ENCODE peak calls at places on chromosomes 3 and 15, in six cellular contexts. W, C, A, N, F and P are unnamed samples.

GRCh38 chr15:100723323-100723801 is 121.0 kb downstream of the ASB7 start:
- DNase-seq in W (no peak), C (no peak), A (peak), N (no peak), F (no peak), P (no peak)

GRCh38 chr3:13537926-13538325 is 11.0 kb upstream of the FBLN2 start:
- DNase-seq in W (no peak), C (no peak), A (peak), N (no peak), F (no peak), P (no peak)

GRCh38 chr3:197154-197855 is 742 bp downstream of the CHL1 start:
- DNase-seq in W (no peak), C (no peak), A (no peak), N (no peak), F (peak), P (peak)

GRCh38 chr3:138124689-138125420 is 7.3 kb downstream of the A4GNT start:
- DNase-seq in W (no peak), C (no peak), A (no peak), N (no peak), F (no peak), P (no peak)

GRCh38 chr3:136249593-136250225 is 431 bp upstream of the PCCB start:
- DNase-seq in W (no peak), C (no peak), A (no peak), N (no peak), F (no peak), P (no peak)

GRCh38 chr3:38004415-38005075 is 14.0 kb downstream of the VILL start:
- DNase-seq in W (peak), C (no peak), A (peak), N (peak), F (peak), P (peak)

GRCh38 chr3:99875573-99875924 is 57.9 kb downstream of the CMSS1 start:
- DNase-seq in W (peak), C (no peak), A (no peak), N (peak), F (no peak), P (peak)

GRCh38 chr3:31875437-31875836 is 105.6 kb downstream of the OSBPL10 start:
- DNase-seq in W (no peak), C (no peak), A (no peak), N (no peak), F (no peak), P (no peak)

GRCh38 chr3:151386063-151386462 is 1.5 kb upstream of the P2RY12 start:
- DNase-seq in W (no peak), C (no peak), A (no peak), N (no peak), F (no peak), P (no peak)

GRCh38 chr3:56976666-56977560 is 83.6 kb upstream of the SPATA12 start:
- DNase-seq in W (no peak), C (no peak), A (no peak), N (no peak), F (no peak), P (peak)

GRCh38 chr3:82506204-82506603 is 744.8 kb upstream of the GBE1 start:
- DNase-seq in W (no peak), C (no peak), A (no peak), N (no peak), F (no peak), P (no peak)

GRCh38 chr3:63351159-63352007 is 73.3 kb downstream of the SYNPR start:
- DNase-seq in W (peak), C (peak), A (peak), N (peak), F (no peak), P (peak)

GRCh38 chr15:33565099-33565498 is 254.3 kb downstream of the RYR3 start:
- DNase-seq in W (no peak), C (no peak), A (no peak), N (no peak), F (no peak), P (no peak)

GRCh38 chr3:123194552-123194951 is 7.2 kb upstream of the SEC22A start:
- DNase-seq in W (peak), C (no peak), A (peak), N (peak), F (peak), P (peak)

GRCh38 chr15:66876423-66876730 is 174.3 kb downstream of the SMAD6 start:
- DNase-seq in W (no peak), C (no peak), A (no peak), N (peak), F (no peak), P (no peak)

GRCh38 chr3:46410669-46411068 is 3.6 kb downstream of the CCRL2 start:
- DNase-seq in W (no peak), C (no peak), A (no peak), N (no peak), F (no peak), P (no peak)

GRCh38 chr3:46409735-46410489 is 2.9 kb downstream of the CCRL2 start:
- DNase-seq in W (no peak), C (no peak), A (no peak), N (no peak), F (no peak), P (no peak)

GRCh38 chr3:46407976-46408375 is 917 bp downstream of the CCRL2 start:
- DNase-seq in W (no peak), C (no peak), A (no peak), N (no peak), F (no peak), P (no peak)

GRCh38 chr3:46406786-46407611 is at the start of the genes CCR5AS and CCRL2:
- DNase-seq in W (no peak), C (no peak), A (no peak), N (peak), F (no peak), P (no peak)

DNA sequence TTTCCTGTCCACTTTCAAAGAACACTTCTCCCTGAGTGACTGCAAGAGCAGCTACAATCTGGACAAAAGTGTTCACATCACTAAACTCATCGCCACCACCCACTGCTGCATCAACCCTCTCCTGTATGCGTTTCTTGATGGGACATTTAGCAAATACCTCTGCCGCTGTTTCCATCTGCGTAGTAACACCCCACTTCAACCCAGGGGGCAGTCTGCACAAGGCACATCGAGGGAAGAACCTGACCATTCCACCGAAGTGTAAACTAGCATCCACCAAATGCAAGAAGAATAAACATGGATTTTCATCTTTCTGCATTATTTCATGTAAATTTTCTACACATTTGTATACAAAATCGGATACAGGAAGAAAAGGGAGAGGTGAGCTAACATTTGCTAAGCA is 1.8 kb downstream of the CCRL2 start:
- DNase-seq in W (no peak), C (no peak), A (no peak), N (peak), F (no peak), P (no peak)
- TF ChIP-seq JUND in W (no peak), C (no peak), A (no peak), N (no peak), F (no peak), P (no peak)

DNA sequence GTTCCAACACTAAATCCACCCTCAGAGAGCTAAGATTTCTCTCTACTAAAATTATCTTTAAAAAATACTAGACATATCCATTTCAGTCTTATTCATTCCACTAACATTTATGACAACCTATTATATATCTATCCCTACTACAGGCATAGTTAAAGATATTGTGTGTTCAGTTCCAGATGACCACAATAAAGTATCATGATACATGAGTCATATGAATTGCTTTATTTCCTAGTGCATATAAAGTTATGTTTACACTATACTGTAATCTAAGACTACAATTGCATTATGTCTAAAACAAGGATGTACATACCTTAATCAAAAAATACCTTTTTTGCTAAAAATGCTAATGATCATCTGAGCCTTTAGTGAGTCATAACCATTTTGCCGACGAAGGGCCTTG is 19.4 kb downstream of the SHOX2 start:
- DNase-seq in W (no peak), C (no peak), A (no peak), N (no peak), F (no peak), P (no peak)
- H3K4me2 ChIP-seq in W (no peak), C (no peak), A (no peak), N (no peak), F (no peak), P (no peak)

GRCh38 chr15:91384189-91384720 is 284.2 kb downstream of the SV2B start:
- DNase-seq in W (no peak), C (no peak), A (no peak), N (no peak), F (no peak), P (no peak)
- TF ChIP-seq JUND in W (no peak), C (no peak), A (no peak), N (no peak), F (no peak), P (no peak)

GRCh38 chr15:67917636-67918035 is 77.8 kb upstream of the RNU6-1 start:
- DNase-seq in W (no peak), C (no peak), A (no peak), N (no peak), F (no peak), P (no peak)
- H3K4me2 ChIP-seq in W (no peak), C (no peak), A (no peak), N (no peak), F (no peak), P (no peak)